ENCODE peak calls at places on chromosomes 7 and 10, in nine cellular contexts. G is right lobe of liver, J is cardiac muscle cell, Z is GM23248, B is ELR, D is kidney glomerular epithelial cell, Y is activated T-cell treated with anti-CD3 and anti-CD28 coated beads for 24 hours, W is astrocyte of the cerebellum, P is B cell. T is an unnamed sample.

GRCh38 chr10:113030453-113030852 is 80.4 kb downstream of the TCF7L2 start:
- DNase-seq in G (no peak), J (no peak), Z (peak), B (peak), D (peak), Y (no peak), W (no peak), P (no peak), T (peak)

GRCh38 chr7:12257582-12257981 is 46.5 kb downstream of the TMEM106B start:
- DNase-seq in G (no peak), J (no peak), Z (peak), B (peak), D (peak), Y (peak), W (peak), P (peak), T (peak)

GRCh38 chr10:95217476-95217875 is 23.4 kb downstream of the ACSM6 start:
- DNase-seq in G (no peak), J (no peak), Z (peak), B (peak), D (no peak), Y (no peak), W (no peak), P (no peak), T (peak)

GRCh38 chr7:141974831-141975230 is 1.3 kb upstream of the TAS2R38 start:
- DNase-seq in G (no peak), J (no peak), Z (peak), B (peak), D (peak), Y (no peak), W (no peak), P (no peak), T (no peak)

GRCh38 chr7:35799846-35800717 is 775 bp upstream of the SEPTIN7 start:
- DNase-seq in G (peak), J (peak), Z (peak), B (peak), D (peak), Y (peak), W (peak), P (peak), T (peak)

GRCh38 chr10:121406823-121407545 is 191.3 kb downstream of the FGFR2 start:
- DNase-seq in G (no peak), J (no peak), Z (no peak), B (no peak), D (peak), Y (no peak), W (peak), P (no peak), T (no peak)

GRCh38 chr7:28037220-28038010 is 143.2 kb downstream of the JAZF1 start:
- DNase-seq in G (no peak), J (no peak), Z (peak), B (peak), D (peak), Y (peak), W (peak), P (no peak), T (peak)

GRCh38 chr7:98365863-98366561 is 34.9 kb downstream of the BAIAP2L1 start:
- DNase-seq in G (peak), J (no peak), Z (no peak), B (no peak), D (no peak), Y (no peak), W (no peak), P (no peak), T (no peak)

GRCh38 chr7:157047148-157047547 is 36.7 kb upstream of the MNX1 start:
- DNase-seq in G (no peak), J (no peak), Z (no peak), B (peak), D (peak), Y (no peak), W (no peak), P (no peak), T (no peak)

GRCh38 chr10:43249151-43249961 is 17.5 kb downstream of the RASGEF1A start:
- DNase-seq in G (peak), J (no peak), Z (no peak), B (no peak), D (no peak), Y (no peak), W (no peak), P (peak), T (no peak)

GRCh38 chr10:31004611-31005193 is 27.0 kb downstream of the ZNF438 start:
- DNase-seq in G (no peak), J (no peak), Z (peak), B (peak), D (peak), Y (no peak), W (peak), P (no peak), T (peak)

GRCh38 chr7:2431260-2431867 is 28.0 kb downstream of the CHST12 start:
- DNase-seq in G (no peak), J (no peak), Z (peak), B (peak), D (no peak), Y (no peak), W (no peak), P (no peak), T (no peak)

GRCh38 chr7:93723424-93724124 is 149.1 kb upstream of the CALCR start:
- DNase-seq in G (no peak), J (peak), Z (no peak), B (no peak), D (no peak), Y (no peak), W (no peak), P (no peak), T (no peak)

GRCh38 chr10:80497187-80498038 is 40.3 kb upstream of the SH2D4B start:
- DNase-seq in G (peak), J (no peak), Z (peak), B (peak), D (no peak), Y (no peak), W (peak), P (no peak), T (peak)

GRCh38 chr7:16067695-16068094 is 353.6 kb downstream of the CRPPA start:
- DNase-seq in G (no peak), J (no peak), Z (no peak), B (no peak), D (no peak), Y (no peak), W (no peak), P (no peak), T (no peak)

GRCh38 chr10:21507066-21507669 is 18.3 kb downstream of the SKIDA1 start:
- DNase-seq in G (no peak), J (no peak), Z (no peak), B (no peak), D (no peak), Y (no peak), W (no peak), P (no peak), T (no peak)

GRCh38 chr7:50657341-50657873 is 92.2 kb upstream of the DDC start:
- DNase-seq in G (no peak), J (no peak), Z (peak), B (peak), D (no peak), Y (no peak), W (no peak), P (no peak), T (no peak)

GRCh38 chr7:37320840-37321468 is 127.7 kb downstream of the ELMO1 start:
- DNase-seq in G (no peak), J (no peak), Z (no peak), B (no peak), D (no peak), Y (no peak), W (no peak), P (no peak), T (no peak)

GRCh38 chr7:133742709-133743538 is 384.2 kb upstream of the LRGUK start:
- DNase-seq in G (no peak), J (no peak), Z (peak), B (peak), D (no peak), Y (no peak), W (peak), P (no peak), T (no peak)

GRCh38 chr7:12456506-12456905 is 52.8 kb upstream of the VWDE start:
- DNase-seq in G (no peak), J (peak), Z (no peak), B (no peak), D (peak), Y (no peak), W (no peak), P (no peak), T (peak)

GRCh38 chr10:129970404-129971364 is 6.6 kb upstream of the EBF3 start:
- DNase-seq in G (no peak), J (peak), Z (no peak), B (no peak), D (no peak), Y (no peak), W (no peak), P (no peak), T (no peak)

GRCh38 chr7:27745064-27745583 is 5.2 kb downstream of the TAX1BP1 start:
- DNase-seq in G (no peak), J (peak), Z (peak), B (peak), D (peak), Y (no peak), W (peak), P (no peak), T (peak)

GRCh38 chr7:132318338-132319318 is 257.6 kb downstream of the PLXNA4 start:
- DNase-seq in G (peak), J (peak), Z (peak), B (peak), D (peak), Y (peak), W (peak), P (peak), T (peak)

GRCh38 chr7:129993275-129993674 is 40.5 kb upstream of the UBE2H start:
- DNase-seq in G (no peak), J (no peak), Z (no peak), B (no peak), D (no peak), Y (no peak), W (no peak), P (no peak), T (no peak)

GRCh38 chr10:95758351-95759025 is 2.5 kb downstream of the ENTPD1 start:
- DNase-seq in G (no peak), J (no peak), Z (no peak), B (no peak), D (no peak), Y (no peak), W (no peak), P (peak), T (no peak)

GRCh38 chr10:15209827-15210509 is 41.5 kb upstream of the NMT2 start:
- DNase-seq in G (peak), J (peak), Z (peak), B (peak), D (peak), Y (peak), W (peak), P (peak), T (peak)

GRCh38 chr7:157675427-157675930 is 338.7 kb downstream of the DNAJB6 start:
- DNase-seq in G (no peak), J (no peak), Z (no peak), B (no peak), D (no peak), Y (no peak), W (no peak), P (no peak), T (no peak)

GRCh38 chr7:44587843-44588711 is 6.0 kb upstream of the TMED4 start:
- DNase-seq in G (no peak), J (peak), Z (peak), B (peak), D (peak), Y (peak), W (peak), P (peak), T (no peak)

GRCh38 chr7:80087768-80088170 is 46.9 kb upstream of the GNAI1 start:
- DNase-seq in G (no peak), J (no peak), Z (peak), B (peak), D (no peak), Y (no peak), W (no peak), P (no peak), T (peak)

GRCh38 chr10:110805292-110805691 is 66.4 kb upstream of the PDCD4 start:
- DNase-seq in G (no peak), J (no peak), Z (no peak), B (no peak), D (no peak), Y (no peak), W (no peak), P (no peak), T (no peak)

GRCh38 chr7:101990811-101991418 is 173.5 kb downstream of the CUX1 start:
- DNase-seq in G (no peak), J (no peak), Z (no peak), B (no peak), D (no peak), Y (no peak), W (no peak), P (peak), T (no peak)

GRCh38 chr7:44291066-44291732 is 34.2 kb downstream of the CAMK2B start:
- DNase-seq in G (peak), J (no peak), Z (no peak), B (no peak), D (no peak), Y (no peak), W (no peak), P (no peak), T (peak)

GRCh38 chr10:49257159-49257558 is 41.8 kb upstream of the C10orf71 start:
- DNase-seq in G (no peak), J (no peak), Z (no peak), B (no peak), D (no peak), Y (no peak), W (no peak), P (no peak), T (no peak)

GRCh38 chr7:1679326-1679965 is 9.4 kb downstream of the ELFN1 start:
- DNase-seq in G (no peak), J (no peak), Z (no peak), B (no peak), D (no peak), Y (no peak), W (no peak), P (no peak), T (no peak)

GRCh38 chr7:105473163-105473562 is 48.9 kb downstream of the PUS7 start:
- DNase-seq in G (no peak), J (no peak), Z (peak), B (peak), D (no peak), Y (no peak), W (peak), P (no peak), T (peak)

GRCh38 chr7:26655761-26656160 is 208.6 kb downstream of the SKAP2 start:
- DNase-seq in G (no peak), J (peak), Z (no peak), B (no peak), D (no peak), Y (no peak), W (no peak), P (no peak), T (no peak)

GRCh38 chr10:44306762-44307161 is 78.1 kb downstream of the CXCL12 start:
- DNase-seq in G (no peak), J (peak), Z (peak), B (peak), D (no peak), Y (no peak), W (no peak), P (no peak), T (no peak)

GRCh38 chr10:75281980-75282379 is 46.2 kb upstream of the COMTD1 start:
- DNase-seq in G (no peak), J (no peak), Z (no peak), B (no peak), D (no peak), Y (no peak), W (no peak), P (no peak), T (no peak)

T was measured in NCI-H226.